ENCODE peak calls at places on chromosomes 4 and X, in eight cellular contexts. R is epithelial cell of esophagus, L is brain microvascular endothelial cell, Y is neural progenitor cell, P is fibroblast of the aortic adventitia, M is endodermal cell, G is fibroblast of pulmonary artery, B is colonic mucosa. H is an unnamed sample.
A peak's percentile ranks its signal among the peaks of the same experiment; 100 is the strongest.

GRCh38 chrX:26083093-26083492 is 55.0 kb upstream of the MAGEB18 start:
- DNase-seq in M (no peak), Y (no peak), G (no peak), L (no peak), P (no peak), B (no peak), R (no peak), H (no peak)

GRCh38 chrX:45445745-45446412 is 245.2 kb upstream of the DIPK2B start:
- DNase-seq in R (peak; percentile 86), P (peak; percentile 78), Y (no peak), L (peak; percentile 45), G (peak; percentile 73), B (no peak), M (no peak), H (peak; percentile 77)

GRCh38 chr4:173039617-173040176 is 128.9 kb upstream of the GALNT7 start:
- DNase-seq in M (no peak), Y (no peak), P (no peak), L (no peak), R (no peak), G (no peak), B (no peak), H (no peak)

GRCh38 chr4:122602277-122603142 is 18.4 kb downstream of the IL21 start:
- DNase-seq in R (peak; percentile 64), P (peak; percentile 73), M (peak; percentile 54), L (peak; percentile 15), G (peak; percentile 70), Y (peak; percentile 37), B (no peak), H (peak; percentile 30)

GRCh38 chr4:41747230-41748055 is 1.1 kb downstream of the PHOX2B start:
- DNase-seq in M (peak; percentile 77), R (no peak), B (no peak), G (no peak), L (no peak), Y (peak; percentile 48), P (no peak), H (peak; percentile 35)

GRCh38 chr4:112946127-112946526 is 103.3 kb upstream of the ANK2 start:
- DNase-seq in G (no peak), P (no peak), M (peak; percentile 57), Y (no peak), L (no peak), B (no peak), R (no peak), H (no peak)

GRCh38 chrX:87728459-87728858 is 210.9 kb downstream of the KLHL4 start:
- DNase-seq in P (no peak), Y (no peak), L (no peak), M (no peak), R (no peak), G (no peak), B (no peak), H (no peak)

GRCh38 chr4:67684839-67685531 is 16.0 kb downstream of the UBA6 start:
- DNase-seq in L (no peak), B (no peak), G (no peak), R (peak; percentile 61), Y (no peak), P (peak; percentile 14), M (no peak), H (peak; percentile 36)

GRCh38 chr4:47930971-47931804 is 16.8 kb upstream of the NFXL1 start:
- DNase-seq in G (peak; percentile 70), P (peak; percentile 95), R (peak; percentile 40), B (no peak), L (peak; percentile 49), Y (no peak), M (no peak), H (peak; percentile 82)

GRCh38 chr4:92050875-92051274 is 252.9 kb upstream of the GRID2 start:
- DNase-seq in M (no peak), R (peak; percentile 33), L (no peak), P (no peak), Y (no peak), B (no peak), G (no peak), H (no peak)

GRCh38 chr4:1323635-1324442 is 23.2 kb upstream of the UVSSA start:
- DNase-seq in P (peak; percentile 86), Y (no peak), M (no peak), L (peak; percentile 95), B (no peak), R (peak; percentile 95), G (peak; percentile 73), H (peak; percentile 91)

GRCh38 chrX:22300130-22300529 is 27.4 kb downstream of the CBLL2 start:
- DNase-seq in R (peak; percentile 65), P (peak; percentile 84), B (no peak), L (peak; percentile 43), M (no peak), Y (no peak), G (peak; percentile 55), H (peak; percentile 61)

GRCh38 chr4:80876810-80877209 is 153.7 kb upstream of the BMP3 start:
- DNase-seq in Y (no peak), R (no peak), L (no peak), B (no peak), G (no peak), P (peak; percentile 13), M (no peak), H (peak; percentile 4)

GRCh38 chrX:149903889-149904748 is 23.1 kb downstream of the MAGEA8 start:
- DNase-seq in P (peak; percentile 13), L (peak; percentile 14), R (peak; percentile 7), G (peak; percentile 11), B (no peak), M (no peak), Y (no peak), H (peak; percentile 0)

GRCh38 chr4:180350866-180351350 is 1892.3 kb upstream of the TENM3 start:
- DNase-seq in P (no peak), L (no peak), R (no peak), B (no peak), Y (no peak), M (no peak), G (no peak), H (no peak)

GRCh38 chrX:68693481-68694410 is 46.3 kb downstream of the STARD8 start:
- DNase-seq in Y (peak; percentile 90), R (peak; percentile 18), L (no peak), P (peak; percentile 41), M (peak; percentile 93), G (peak; percentile 65), B (peak; percentile 53), H (no peak)

GRCh38 chr4:37243061-37243460 is 1.5 kb upstream of the NWD2 start:
- DNase-seq in Y (peak; percentile 49), B (no peak), M (peak; percentile 71), G (no peak), P (no peak), L (no peak), R (no peak), H (no peak)

GRCh38 chr4:98117363-98117762 is 25.9 kb downstream of the STPG2 start:
- DNase-seq in G (no peak), Y (no peak), P (no peak), R (no peak), B (no peak), M (no peak), L (no peak), H (no peak)
- TF ChIP-seq CTCF in G (no peak), Y (no peak), P (no peak), R (no peak), B (no peak), M (no peak), L (no peak), H (no peak)

DNA sequence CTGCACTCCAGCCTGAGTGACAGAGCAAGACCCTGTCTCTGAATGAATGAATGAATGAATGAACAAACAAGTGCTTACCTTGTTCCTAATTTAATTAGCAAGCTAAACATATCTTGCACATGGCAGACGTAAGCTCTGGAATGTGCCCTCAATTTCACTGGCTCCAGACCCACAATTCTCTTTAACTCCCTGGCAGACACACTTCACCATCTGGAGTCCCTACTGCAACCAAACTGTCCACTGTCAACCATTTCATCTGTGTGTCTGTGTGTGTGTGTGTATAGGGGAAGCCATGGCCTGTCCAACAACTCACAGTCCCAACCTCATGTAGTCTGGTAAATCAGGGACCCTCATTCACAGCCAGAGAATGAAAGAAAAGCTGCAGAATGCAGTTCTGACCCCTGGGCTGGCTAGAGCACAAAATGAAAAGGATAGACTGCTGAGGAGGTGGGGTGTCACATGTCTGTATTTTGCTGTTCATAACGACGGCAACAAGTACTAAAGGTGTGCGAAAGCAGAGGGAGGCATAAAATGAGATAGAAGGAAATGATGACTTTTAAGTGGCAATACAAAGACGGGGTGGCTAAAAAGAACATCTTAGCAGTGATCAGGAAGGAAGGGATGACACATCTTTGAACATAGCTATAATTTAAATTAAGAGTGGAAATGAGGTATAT is 114.1 kb downstream of the TSPAN5 start:
- DNase-seq in G (no peak), B (no peak), Y (no peak), P (no peak), L (no peak), M (no peak), R (no peak), H (no peak)
- H3K4me3 ChIP-seq in G (no peak overlapping the region), B (no peak overlapping the region), Y (no peak overlapping the region), P (no peak overlapping the region), L (no peak overlapping the region), M (no peak overlapping the region), R (no peak overlapping the region), H (no peak overlapping the region)

DNA sequence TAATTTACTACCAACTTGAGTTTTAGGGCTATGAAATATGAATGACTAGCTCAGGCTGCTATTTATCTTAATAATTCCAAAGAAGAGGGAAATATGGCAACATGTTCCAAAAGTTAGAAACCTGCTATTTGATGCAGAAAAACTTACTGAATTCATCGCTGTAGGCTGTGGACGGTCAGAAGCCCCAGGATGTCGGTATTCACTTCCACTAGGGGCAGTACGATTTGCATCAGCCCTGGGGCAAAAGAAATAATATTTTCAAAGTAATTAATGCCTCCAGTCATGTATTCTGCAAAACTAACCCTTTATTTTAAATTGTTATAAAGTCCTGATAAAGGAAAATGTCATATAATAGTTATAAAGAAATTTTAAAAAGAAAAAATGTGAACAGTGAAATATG is 4.5 kb downstream of the PLRG1 start:
- DNase-seq in Y (no peak), M (no peak), B (no peak), L (no peak), P (no peak), G (no peak), R (no peak), H (no peak)
- TF ChIP-seq CTCF in Y (no peak), M (peak; percentile 67), B (no peak), L (peak; percentile 49), P (no peak), G (peak; percentile 7), R (no peak), H (no peak)

GRCh38 chrX:131745942-131746489 is 202.1 kb downstream of the OR13H1 start:
- DNase-seq in B (no peak), M (no peak), G (no peak), P (no peak), R (no peak), L (no peak), Y (no peak), H (no peak)

GRCh38 chrX:131752493-131753198 is 208.8 kb downstream of the OR13H1 start:
- DNase-seq in L (peak; percentile 72), P (peak; percentile 96), G (no peak), B (peak; percentile 90), Y (no peak), M (no peak), R (no peak), H (no peak)

GRCh38 chrX:131746491-131746968 is 202.7 kb downstream of the OR13H1 start:
- DNase-seq in L (peak; percentile 67), P (peak; percentile 96), Y (no peak), M (peak; percentile 66), G (no peak), B (peak; percentile 91), R (no peak), H (peak; percentile 2)

DNA sequence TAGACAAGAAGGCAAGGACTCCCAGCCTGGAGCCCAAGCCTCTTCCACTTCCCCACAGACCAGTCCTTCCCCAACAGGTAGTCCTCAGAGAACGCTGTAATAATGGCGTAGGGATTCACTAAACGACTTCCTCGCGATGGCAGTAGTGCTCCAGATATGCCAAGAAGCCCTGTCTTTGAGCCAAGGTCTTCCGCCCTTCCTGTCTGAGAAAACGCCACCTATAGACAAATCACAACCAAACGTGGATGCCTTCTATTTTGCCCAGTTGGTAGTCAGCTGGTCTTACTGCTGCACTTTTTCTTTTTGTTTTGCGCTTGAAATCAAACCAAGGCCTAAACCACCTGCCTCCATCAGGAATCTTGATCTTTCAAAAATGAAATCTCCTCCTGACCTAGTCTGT is 203.3 kb downstream of the OR13H1 start:
- DNase-seq in M (no peak), P (peak; percentile 96), Y (no peak), R (no peak), B (peak; percentile 85), L (peak; percentile 70), G (no peak), H (no peak)
- H3K4me3 ChIP-seq in M (no peak overlapping the region), P (peak overlapping the region; percentile 72), Y (no peak overlapping the region), R (no peak overlapping the region), B (peak overlapping the region; percentile 43), L (peak overlapping the region; percentile 67), G (no peak overlapping the region), H (no peak overlapping the region)